ENCODE peak calls at places on chromosomes 6 and 20, in five cellular contexts. Z is spleen, Q is brain microvascular endothelial cell, H is WTC11, D is HL-60. M is an unnamed sample.

GRCh38 chr6:26270903-26271639 is 93.9 kb upstream of the BTN3A2 start:
- DNase-seq in Z (peak), Q (peak), H (peak), D (no peak), M (peak)

GRCh38 chr6:363909-364308 is 27.6 kb upstream of the IRF4 start:
- DNase-seq in Z (no peak), Q (no peak), H (no peak), D (no peak), M (no peak)

GRCh38 chr20:51750037-51750769 is 18.0 kb downstream of the ATP9A start:
- DNase-seq in Z (no peak), Q (peak), H (no peak), D (no peak), M (no peak)

GRCh38 chr6:105902401-105903031 is 183.6 kb upstream of the PRDM1 start:
- DNase-seq in Z (no peak), Q (no peak), H (no peak), D (no peak), M (no peak)

GRCh38 chr20:17841751-17842191 is 126.8 kb downstream of the SNX5 start:
- DNase-seq in Z (no peak), Q (no peak), H (no peak), D (no peak), M (no peak)

GRCh38 chr20:58069796-58070663 is 158.4 kb downstream of the ANKRD60 start:
- DNase-seq in Z (peak), Q (no peak), H (no peak), D (no peak), M (no peak)

GRCh38 chr6:23176883-23177282 is 607.5 kb downstream of the HDGFL1 start:
- DNase-seq in Z (no peak), Q (no peak), H (peak), D (no peak), M (no peak)

GRCh38 chr20:41135187-41135887 is 2.0 kb upstream of the PLCG1 start:
- DNase-seq in Z (peak), Q (no peak), H (peak), D (peak), M (peak)

GRCh38 chr6:23280445-23280844 is 711.1 kb downstream of the HDGFL1 start:
- DNase-seq in Z (no peak), Q (no peak), H (no peak), D (no peak), M (no peak)

GRCh38 chr6:42236680-42237473 is 19.2 kb upstream of the MRPS10 start:
- DNase-seq in Z (no peak), Q (no peak), H (no peak), D (no peak), M (no peak)

GRCh38 chr20:3876676-3877075 is 12.5 kb upstream of the PANK2 start:
- DNase-seq in Z (no peak), Q (no peak), H (no peak), D (no peak), M (no peak)

GRCh38 chr6:69279805-69280204 is 517.0 kb downstream of the LMBRD1 start:
- DNase-seq in Z (no peak), Q (no peak), H (no peak), D (no peak), M (no peak)

GRCh38 chr20:881051-881820 is 34.9 kb downstream of the ANGPT4 start:
- DNase-seq in Z (peak), Q (peak), H (no peak), D (peak), M (no peak)

GRCh38 chr6:153074761-153075160 is 56.3 kb downstream of the RGS17 start:
- DNase-seq in Z (no peak), Q (no peak), H (no peak), D (no peak), M (no peak)

GRCh38 chr20:11982958-11983470 is 65.3 kb downstream of the BTBD3 start:
- DNase-seq in Z (no peak), Q (no peak), H (no peak), D (no peak), M (no peak)

GRCh38 chr6:82396964-82397761 is 33.5 kb downstream of the TPBG start:
- DNase-seq in Z (no peak), Q (peak), H (no peak), D (no peak), M (no peak)
- TF ChIP-seq CTCF in Z (no peak), Q (no peak), H (no peak), D (no peak), M (no peak)

DNA sequence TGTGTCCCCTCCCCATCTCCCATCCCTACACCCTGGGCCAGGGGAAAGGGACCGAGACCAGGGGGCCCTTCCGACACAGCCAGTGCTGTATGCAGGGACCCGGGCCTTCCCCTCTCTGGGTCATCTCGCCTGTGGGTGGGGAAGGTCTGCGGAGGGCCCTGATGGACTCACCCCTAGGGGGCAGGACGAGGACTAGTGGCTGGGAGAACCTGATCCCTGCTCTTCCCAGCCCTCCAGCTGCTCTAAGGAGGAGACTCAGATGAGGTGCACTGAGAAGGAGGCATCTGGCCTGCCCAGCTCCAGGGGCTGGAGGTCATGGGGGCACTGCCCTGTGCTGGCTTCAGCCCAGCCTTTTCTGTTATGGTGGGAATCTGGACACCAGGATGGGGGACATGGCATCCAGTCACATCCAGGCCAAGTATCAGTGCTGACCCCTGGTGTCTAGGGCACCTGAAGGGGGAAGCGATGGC is 735 bp downstream of the MYL9 start:
- DNase-seq in Z (peak), Q (peak), H (peak), D (no peak), M (no peak)
- TF ChIP-seq CTCF in Z (peak), Q (peak), H (peak), D (no peak), M (no peak)

DNA sequence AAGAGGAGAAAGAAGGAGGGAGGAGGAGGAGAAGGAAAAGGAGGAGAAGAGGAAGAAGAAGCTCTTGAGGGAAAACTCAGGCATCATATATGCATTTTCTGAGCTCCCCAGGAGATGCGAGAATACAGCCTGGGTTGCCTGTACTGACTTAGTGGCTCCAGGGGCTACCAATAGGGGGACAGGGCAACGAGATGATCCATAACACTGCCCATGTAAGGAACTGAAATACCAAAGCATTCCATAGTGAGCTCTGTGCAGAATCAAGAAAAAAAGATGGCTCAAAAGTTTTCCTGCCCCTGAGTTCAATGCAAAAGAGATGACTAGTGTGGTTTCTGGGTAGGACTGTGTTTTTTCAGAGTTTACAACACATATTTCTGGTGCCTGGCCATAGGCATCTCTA is 258.7 kb downstream of the ALDH8A1 start:
- DNase-seq in Z (no peak), Q (peak), H (no peak), D (no peak), M (no peak)
- TF ChIP-seq CTCF in Z (no peak), Q (peak), H (no peak), D (no peak), M (no peak)

GRCh38 chr20:13262302-13262650 is 41.2 kb downstream of the ISM1 start:
- DNase-seq in Z (no peak), Q (no peak), H (no peak), D (no peak), M (no peak)
- TF ChIP-seq CTCF in Z (no peak), Q (no peak), H (no peak), D (no peak), M (no peak)